ENCODE peak calls at places on chromosomes 2 and 18, in six cellular contexts. U, N, G, W, T and Q are unnamed samples.

GRCh38 chr2:71538656-71539265 is 85.4 kb downstream of the DYSF start:
- DNase-seq in U (no peak), N (no peak), T (no peak), G (no peak), W (no peak), Q (no peak)

GRCh38 chr18:2715990-2716389 is 60.5 kb downstream of the SMCHD1 start:
- DNase-seq in U (no peak), G (no peak), N (no peak), T (no peak), W (no peak), Q (no peak)

GRCh38 chr18:42683094-42683493 is 432.4 kb downstream of the RIT2 start:
- DNase-seq in N (no peak), T (no peak), G (no peak), W (no peak), U (no peak), Q (no peak)

GRCh38 chr2:203603451-203604389 is 68.6 kb upstream of the RAPH1 start:
- DNase-seq in N (no peak), W (no peak), U (no peak), G (no peak), T (no peak), Q (no peak)

GRCh38 chr2:168355110-168355509 is 101.0 kb upstream of the CERS6 start:
- DNase-seq in W (no peak), N (no peak), U (no peak), T (no peak), G (no peak), Q (no peak)

GRCh38 chr2:209331291-209331844 is 92.5 kb upstream of the MAP2 start:
- DNase-seq in G (no peak), U (peak; percentile 19), N (peak; percentile 31), W (no peak), T (no peak), Q (no peak)

GRCh38 chr2:75428060-75428459 is 132.7 kb downstream of the EVA1A start:
- DNase-seq in W (no peak), U (no peak), N (no peak), T (no peak), G (no peak), Q (no peak)

GRCh38 chr2:241064008-241064801 is 37.9 kb downstream of the MTERF4 start:
- DNase-seq in N (no peak), U (peak; percentile 28), T (peak; percentile 6), W (peak; percentile 12), G (peak; percentile 16), Q (no peak)

GRCh38 chr2:128474014-128474961 is 155.6 kb upstream of the HS6ST1 start:
- DNase-seq in T (no peak), W (no peak), N (no peak), G (no peak), U (no peak), Q (no peak)

GRCh38 chr2:39581866-39582265 is 83.9 kb upstream of the TMEM178A start:
- DNase-seq in G (no peak), W (no peak), N (no peak), U (no peak), T (no peak), Q (no peak)

GRCh38 chr2:232513389-232513788 is 6.8 kb upstream of the PRSS56 start:
- DNase-seq in W (no peak), T (no peak), U (no peak), N (no peak), G (no peak), Q (no peak)